ENCODE peak calls at places on chromosomes 3 and 15, in nine cellular contexts. X is GM23338; Q is astrocyte of the spinal cord; O is mammary epithelial cell; H is endothelial cell of umbilical vein; D is CD4-positive, alpha-beta T cell; T is keratinocyte; V is AG09309; S is RWPE1. Y is an unnamed sample.

GRCh38 chr3:185959609-185960517 is 22.0 kb upstream of the TRA2B start:
- DNase-seq in X (no peak), Q (peak), O (peak), H (peak), D (no peak), T (no peak), V (peak), S (peak), Y (peak)

GRCh38 chr3:53844262-53845102 is 1.7 kb downstream of the CHDH start:
- DNase-seq in X (no peak), Q (no peak), O (no peak), H (no peak), D (no peak), T (no peak), V (no peak), S (no peak), Y (peak)

GRCh38 chr3:115062412-115062956 is 84.6 kb downstream of the ZBTB20 start:
- DNase-seq in X (no peak), Q (peak), O (peak), H (no peak), D (no peak), T (no peak), V (peak), S (peak), Y (peak)

GRCh38 chr15:23690450-23690852 is 3.3 kb upstream of the NDN start:
- DNase-seq in X (peak), Q (peak), O (no peak), H (no peak), D (no peak), T (no peak), V (peak), S (no peak), Y (no peak)

GRCh38 chr15:92806763-92807162 is 93.4 kb upstream of the CHD2 start:
- DNase-seq in X (no peak), Q (no peak), O (no peak), H (no peak), D (no peak), T (no peak), V (no peak), S (no peak), Y (no peak)

GRCh38 chr15:41022487-41023090 is 69.3 kb downstream of the CHAC1 start:
- DNase-seq in X (peak), Q (peak), O (peak), H (peak), D (peak), T (no peak), V (peak), S (peak), Y (peak)

GRCh38 chr3:159045279-159045678 is 243.4 kb downstream of the MFSD1 start:
- DNase-seq in X (no peak), Q (no peak), O (no peak), H (no peak), D (no peak), T (no peak), V (no peak), S (no peak), Y (no peak)

GRCh38 chr15:65996901-65997300 is 127.6 kb downstream of the RAB11A start:
- DNase-seq in X (no peak), Q (no peak), O (no peak), H (no peak), D (no peak), T (no peak), V (no peak), S (no peak), Y (no peak)

GRCh38 chr3:5058463-5058862 is 63.6 kb upstream of the ARL8B start:
- DNase-seq in X (no peak), Q (peak), O (peak), H (no peak), D (no peak), T (no peak), V (peak), S (no peak), Y (no peak)

GRCh38 chr3:183308746-183309145 is 55.7 kb downstream of the B3GNT5 start:
- DNase-seq in X (no peak), Q (no peak), O (no peak), H (no peak), D (no peak), T (no peak), V (no peak), S (no peak), Y (no peak)

GRCh38 chr3:119743921-119744320 is 38.0 kb upstream of the NR1I2 start:
- DNase-seq in X (no peak), Q (no peak), O (no peak), H (no peak), D (no peak), T (no peak), V (no peak), S (no peak), Y (no peak)

GRCh38 chr3:114404590-114404989 is 110.8 kb downstream of the TIGIT start:
- DNase-seq in X (no peak), Q (peak), O (peak), H (peak), D (no peak), T (no peak), V (no peak), S (no peak), Y (peak)

GRCh38 chr3:145776782-145777408 is 384.1 kb downstream of the PLOD2 start:
- DNase-seq in X (peak), Q (peak), O (peak), H (peak), D (no peak), T (peak), V (peak), S (peak), Y (peak)
- TF ChIP-seq CTCF in X (peak), Q (peak), O (peak), H (peak), D (no peak), T (peak), V (peak), S (peak), Y (peak)

GRCh38 chr15:48340111-48340510 is 8.9 kb downstream of the DUT start:
- DNase-seq in X (no peak), Q (no peak), O (no peak), H (no peak), D (no peak), T (no peak), V (no peak), S (no peak), Y (no peak)

GRCh38 chr15:48345516-48345915 is 14.3 kb downstream of the DUT start:
- DNase-seq in X (no peak), Q (no peak), O (no peak), H (no peak), D (no peak), T (no peak), V (no peak), S (no peak), Y (no peak)

DNA sequence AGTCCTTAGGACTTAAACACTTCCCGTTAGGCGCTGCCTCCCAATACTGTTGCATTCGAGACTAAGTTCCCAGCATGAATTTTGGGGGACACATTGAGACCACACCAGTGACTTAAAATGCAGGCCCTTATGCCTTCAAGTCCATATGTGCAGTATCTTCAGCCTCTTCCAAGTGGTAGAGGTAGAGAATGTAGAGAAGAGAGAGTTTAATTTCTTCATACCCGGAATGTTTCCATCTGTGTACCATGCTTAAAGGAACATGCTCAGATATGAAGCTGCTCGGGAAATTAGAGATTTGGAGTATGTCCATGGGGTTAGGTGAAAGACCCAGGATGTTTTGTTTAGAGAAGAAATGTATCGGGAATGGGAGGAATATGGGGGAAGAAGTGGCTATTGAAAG is 12.6 kb downstream of the DUT start:
- DNase-seq in X (no peak), Q (no peak), O (no peak), H (no peak), D (no peak), T (no peak), V (no peak), S (no peak), Y (no peak)
- TF ChIP-seq CTCF in X (no peak), Q (no peak), O (no peak), H (no peak), D (no peak), T (no peak), V (no peak), S (no peak), Y (no peak)

GRCh38 chr3:79517766-79518413 is 249.9 kb downstream of the ROBO1 start:
- DNase-seq in X (peak), Q (peak), O (peak), H (peak), D (no peak), T (no peak), V (no peak), S (no peak), Y (peak)
- TF ChIP-seq CTCF in X (peak), Q (peak), O (peak), H (peak), D (no peak), T (peak), V (peak), S (peak), Y (peak)

GRCh38 chr3:107627962-107628542 is 105.3 kb downstream of the BBX start:
- DNase-seq in X (no peak), Q (no peak), O (no peak), H (peak), D (no peak), T (no peak), V (no peak), S (no peak), Y (no peak)
- TF ChIP-seq CTCF in X (no peak), Q (peak), O (peak), H (no peak), D (peak), T (no peak), V (no peak), S (peak), Y (no peak)

DNA sequence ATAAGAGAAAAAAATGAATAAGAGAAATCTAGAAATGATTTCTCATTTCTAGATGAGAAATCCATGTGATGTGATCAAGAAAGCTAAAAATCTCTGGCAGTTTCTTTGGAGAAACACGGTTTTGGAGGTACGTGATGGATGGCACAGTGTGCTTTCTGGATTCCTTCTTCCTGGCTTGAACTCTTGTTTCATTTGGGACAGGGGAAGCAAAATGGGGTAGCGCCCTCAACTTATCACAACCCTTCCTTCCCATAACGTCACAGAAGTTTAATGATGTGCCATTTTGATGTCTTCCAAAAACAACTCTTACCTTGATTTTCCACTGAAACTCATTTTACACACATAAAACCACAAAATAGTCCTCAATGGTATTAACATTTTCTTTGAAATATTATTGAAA is 1037.3 kb downstream of the ROBO2 start:
- DNase-seq in X (no peak), Q (no peak), O (no peak), H (no peak), D (no peak), T (no peak), V (no peak), S (no peak), Y (no peak)
- TF ChIP-seq CTCF in X (no peak), Q (no peak), O (no peak), H (no peak), D (no peak), T (no peak), V (no peak), S (no peak), Y (no peak)

DNA sequence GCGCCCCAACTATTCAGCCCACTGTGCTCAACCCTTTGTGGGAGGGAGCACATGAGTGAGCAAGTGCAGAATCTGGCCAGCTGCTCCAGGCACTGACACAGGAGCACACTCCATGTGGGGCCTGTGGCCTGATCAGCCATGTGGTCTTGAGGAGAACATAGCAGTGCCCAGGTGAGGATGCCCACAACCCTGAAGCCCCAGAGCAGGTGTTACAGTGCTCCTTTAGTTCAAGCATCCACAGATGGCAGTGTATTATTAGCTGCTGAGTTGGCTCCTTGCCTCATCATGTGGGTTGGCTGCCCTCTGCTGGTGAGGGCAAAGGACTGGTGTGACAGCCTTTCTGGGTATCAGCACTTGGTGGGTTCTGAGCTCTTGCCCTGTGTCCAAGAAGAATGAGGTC is 1588.2 kb downstream of the SI start:
- DNase-seq in X (peak), Q (peak), O (peak), H (no peak), D (no peak), T (no peak), V (no peak), S (peak), Y (peak)
- TF ChIP-seq CTCF in X (peak), Q (peak), O (peak), H (no peak), D (no peak), T (peak), V (peak), S (peak), Y (peak)

GRCh38 chr3:32577621-32578556 is 7.2 kb upstream of the DYNC1LI1 start:
- DNase-seq in X (no peak), Q (peak), O (no peak), H (no peak), D (no peak), T (no peak), V (peak), S (no peak), Y (peak)

GRCh38 chr3:32571192-32571485 is 481 bp upstream of the DYNC1LI1 start:
- DNase-seq in X (no peak), Q (no peak), O (no peak), H (no peak), D (no peak), T (no peak), V (no peak), S (no peak), Y (peak)

GRCh38 chr3:32577174-32577573 is 6.5 kb upstream of the DYNC1LI1 start:
- DNase-seq in X (no peak), Q (no peak), O (no peak), H (no peak), D (no peak), T (no peak), V (no peak), S (no peak), Y (no peak)

GRCh38 chr3:32570426-32571191 is at the start of gene DYNC1LI1:
- DNase-seq in X (peak), Q (peak), O (peak), H (peak), D (peak), T (peak), V (peak), S (peak), Y (peak)

DNA sequence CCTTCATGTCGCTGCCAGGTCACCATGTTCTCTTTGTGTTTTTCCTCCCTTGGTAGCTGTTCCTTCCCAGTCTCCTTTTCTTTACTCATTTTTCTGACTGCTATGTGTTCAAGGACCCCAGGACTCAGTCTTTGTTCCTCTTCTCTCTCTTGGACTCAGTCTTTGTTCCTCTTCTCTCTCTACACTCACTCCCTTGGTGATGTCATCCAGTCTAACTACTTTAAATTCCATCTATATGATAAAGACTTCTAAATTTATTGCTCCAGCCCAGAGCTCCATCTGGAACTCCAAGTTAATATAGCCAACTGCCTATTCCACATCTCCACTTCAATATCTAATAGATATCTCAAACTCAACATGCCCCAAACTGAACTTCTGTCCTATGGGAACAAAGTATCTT is 4.8 kb upstream of the DYNC1LI1 start:
- DNase-seq in X (no peak), Q (peak), O (no peak), H (no peak), D (no peak), T (no peak), V (no peak), S (no peak), Y (peak)
- TF ChIP-seq CTCF in X (no peak), Q (no peak), O (no peak), H (no peak), D (no peak), T (no peak), V (no peak), S (no peak), Y (no peak)

GRCh38 chr3:38800511-38800910 is 15.5 kb downstream of the SCN10A start:
- DNase-seq in X (peak), Q (no peak), O (no peak), H (no peak), D (no peak), T (no peak), V (no peak), S (no peak), Y (no peak)

GRCh38 chr3:38805765-38806386 is 10.1 kb downstream of the SCN10A start:
- DNase-seq in X (peak), Q (peak), O (peak), H (peak), D (no peak), T (peak), V (peak), S (peak), Y (peak)

DNA sequence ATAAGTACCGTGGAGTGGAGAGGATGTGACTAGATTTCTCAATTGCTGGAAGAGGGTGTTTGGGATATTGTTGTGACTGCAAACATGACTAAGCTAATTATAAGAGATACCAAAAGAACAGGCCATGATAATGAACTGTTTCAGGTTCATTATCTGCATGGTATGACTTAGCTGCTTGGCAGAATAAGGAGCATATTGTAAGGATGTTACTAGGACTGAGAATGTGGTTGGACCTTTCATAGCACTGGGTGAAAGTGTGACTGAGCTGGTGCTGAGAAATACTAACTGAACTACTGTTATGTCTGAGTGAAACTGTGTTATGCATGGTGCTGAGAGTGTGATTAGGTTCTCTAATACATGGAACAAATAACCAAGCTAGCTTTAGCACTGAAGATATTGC is 11.0 kb downstream of the SCN10A start:
- DNase-seq in X (no peak), Q (no peak), O (no peak), H (no peak), D (no peak), T (no peak), V (no peak), S (no peak), Y (no peak)
- TF ChIP-seq CTCF in X (no peak), Q (no peak), O (no peak), H (no peak), D (no peak), T (no peak), V (no peak), S (no peak), Y (no peak)

GRCh38 chr3:134299185-134299887 is 48.7 kb upstream of the RYK start:
- DNase-seq in X (peak), Q (peak), O (peak), H (peak), D (no peak), T (no peak), V (no peak), S (no peak), Y (peak)
- TF ChIP-seq CTCF in X (peak), Q (peak), O (peak), H (no peak), D (no peak), T (peak), V (peak), S (peak), Y (peak)

GRCh38 chr3:106078635-106079034 is 209.8 kb upstream of the CBLB start:
- DNase-seq in X (no peak), Q (no peak), O (no peak), H (no peak), D (no peak), T (no peak), V (no peak), S (no peak), Y (no peak)

GRCh38 chr3:106086636-106087035 is 217.8 kb upstream of the CBLB start:
- DNase-seq in X (no peak), Q (no peak), O (peak), H (no peak), D (no peak), T (no peak), V (no peak), S (peak), Y (peak)

GRCh38 chr3:106085998-106086397 is 217.2 kb upstream of the CBLB start:
- DNase-seq in X (no peak), Q (no peak), O (no peak), H (no peak), D (no peak), T (no peak), V (no peak), S (no peak), Y (no peak)

GRCh38 chr3:106083854-106084253 is 215.0 kb upstream of the CBLB start:
- DNase-seq in X (no peak), Q (no peak), O (no peak), H (no peak), D (no peak), T (no peak), V (no peak), S (no peak), Y (no peak)

DNA sequence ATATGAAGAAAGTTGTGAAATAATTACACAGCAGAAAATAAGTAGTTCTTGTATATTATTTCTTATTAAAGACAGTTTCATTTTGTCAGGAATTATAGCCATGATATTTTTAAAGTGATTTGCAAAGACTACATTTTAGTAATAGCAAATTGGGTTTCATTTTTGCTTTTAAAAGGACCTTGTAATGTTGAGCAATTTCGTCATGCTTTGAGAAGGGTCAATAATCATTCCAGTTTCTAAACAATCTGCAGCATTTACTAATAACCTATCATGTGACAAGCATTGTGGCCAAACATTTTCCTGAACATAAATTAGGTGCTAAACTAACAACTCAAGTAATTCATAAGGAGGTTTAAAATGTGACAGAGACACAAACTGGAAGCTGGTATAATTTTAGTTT is 214.4 kb upstream of the CBLB start:
- DNase-seq in X (no peak), Q (no peak), O (no peak), H (no peak), D (no peak), T (no peak), V (no peak), S (no peak), Y (no peak)
- TF ChIP-seq CTCF in X (no peak), Q (no peak), O (no peak), H (no peak), D (no peak), T (no peak), V (no peak), S (no peak), Y (no peak)

Y was measured in epithelial cell of esophagus.